ENCODE peak calls at places on chromosomes 13 and 19, in six cellular contexts. J is foreskin fibroblast; U is fibroblast of lung; K is CD8-positive, alpha-beta T cell; D is astrocyte of the spinal cord; T is fibroblast of pulmonary artery. F is an unnamed sample.

GRCh38 chr13:38103851-38104250 is 234.3 kb upstream of the TRPC4 start:
- DNase-seq in J (no peak), U (peak; percentile 13), K (no peak), D (no peak), T (no peak), F (no peak)

GRCh38 chr13:45007823-45008222 is 18.5 kb downstream of the GPALPP1 start:
- DNase-seq in J (no peak), U (no peak), K (no peak), D (no peak), T (no peak), F (no peak)

GRCh38 chr19:19026299-19026971 is 6.9 kb downstream of the SUGP2 start:
- DNase-seq in J (no peak), U (no peak), K (no peak), D (no peak), T (peak; percentile 10), F (peak; percentile 36)

GRCh38 chr19:18543814-18544475 is 572 bp upstream of the FKBP8 start:
- DNase-seq in J (peak; percentile 64), U (peak; percentile 51), K (peak; percentile 74), D (peak; percentile 55), T (peak; percentile 67), F (peak; percentile 83)

GRCh38 chr13:107342747-107343146 is 774.8 kb upstream of the ARGLU1 start:
- DNase-seq in J (no peak), U (no peak), K (no peak), D (no peak), T (no peak), F (no peak)

GRCh38 chr19:14971474-14971873 is 8.2 kb downstream of the SLC1A6 start:
- DNase-seq in J (no peak), U (no peak), K (no peak), D (no peak), T (no peak), F (no peak)

GRCh38 chr13:43269037-43269476 is 245.7 kb downstream of the DNAJC15 start:
- DNase-seq in J (peak; percentile 92), U (peak; percentile 99), K (no peak), D (peak; percentile 95), T (peak; percentile 97), F (peak; percentile 96)

GRCh38 chr13:98797456-98797855 is 45.0 kb upstream of the SLC15A1 start:
- DNase-seq in J (no peak), U (peak; percentile 52), K (no peak), D (no peak), T (no peak), F (no peak)

GRCh38 chr19:3545669-3546034 is 6.7 kb downstream of the TEKTIP1 start:
- DNase-seq in J (no peak), U (no peak), K (no peak), D (no peak), T (no peak), F (no peak)

GRCh38 chr19:3547767-3548282 is 8.9 kb downstream of the TEKTIP1 start:
- DNase-seq in J (no peak), U (no peak), K (no peak), D (no peak), T (no peak), F (no peak)

GRCh38 chr19:3548594-3548993 is 8.8 kb downstream of the MFSD12 start:
- DNase-seq in J (no peak), U (no peak), K (no peak), D (no peak), T (no peak), F (no peak)

GRCh38 chr19:3546119-3546518 is 7.1 kb downstream of the TEKTIP1 start:
- DNase-seq in J (no peak), U (no peak), K (no peak), D (no peak), T (no peak), F (no peak)

GRCh38 chr19:3547301-3547731 is 8.3 kb downstream of the TEKTIP1 start:
- DNase-seq in J (no peak), U (no peak), K (no peak), D (no peak), T (peak; percentile 17), F (no peak)
- TF ChIP-seq CTCF in J (peak; percentile 61), U (peak; percentile 49), K (peak; percentile 52), D (peak; percentile 65), T (peak; percentile 56), F (peak; percentile 52)

DNA sequence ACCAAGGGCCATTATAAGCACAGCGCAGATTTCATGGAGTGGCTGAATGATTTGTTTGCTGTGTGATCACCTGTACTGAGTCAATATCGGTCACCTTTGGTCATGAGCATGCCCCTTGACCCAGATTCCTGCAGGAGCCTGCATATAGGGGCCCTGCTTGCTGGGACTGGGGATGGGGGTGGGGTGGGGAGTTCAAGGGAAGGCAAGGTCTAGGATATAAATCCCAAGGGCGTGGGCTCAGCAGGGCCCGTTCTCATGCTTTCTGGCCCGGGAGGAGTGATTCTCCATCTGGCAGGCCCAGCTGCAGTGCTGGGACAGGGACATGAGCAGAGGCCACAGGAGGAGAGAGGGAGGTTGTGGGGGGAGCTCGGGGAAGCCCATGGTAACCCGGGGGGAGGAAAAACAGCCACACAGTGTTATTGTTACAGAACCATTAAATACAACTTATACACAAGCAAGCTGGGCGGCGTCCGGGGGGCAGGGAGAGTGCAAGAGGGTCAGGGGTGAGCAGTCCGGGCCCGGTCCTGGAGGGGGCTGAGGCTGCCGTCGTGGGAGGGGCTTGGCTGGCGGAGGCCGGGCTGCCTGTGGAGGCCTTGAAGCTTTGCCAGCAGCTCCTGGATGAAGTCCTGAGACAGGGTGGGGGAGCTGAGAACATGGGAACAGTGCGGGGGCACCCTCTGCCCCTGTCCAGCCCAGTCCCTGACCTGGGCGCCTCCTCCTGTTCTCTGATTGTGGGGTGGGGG is 5.2 kb downstream of the PPP1R14A start:
- DNase-seq in J (no peak), U (no peak), K (no peak), D (peak; percentile 43), T (peak; percentile 75), F (no peak)
- H3K4me3 ChIP-seq in J (no peak overlapping the region), U (no peak overlapping the region), K (no peak overlapping the region), D (no peak overlapping the region), T (peak overlapping the region; percentile 24), F (peak overlapping the region; percentile 11)

GRCh38 chr19:29667941-29668340 is 2.7 kb downstream of the PLEKHF1 start:
- DNase-seq in J (no peak), U (no peak), K (peak; percentile 85), D (no peak), T (no peak), F (no peak)
- TF ChIP-seq CTCF in J (no peak), U (no peak), K (peak; percentile 17), D (no peak), T (no peak), F (no peak)

GRCh38 chr19:12954150-12954962 is 2.7 kb downstream of the GADD45GIP1 start:
- DNase-seq in J (no peak), U (no peak), K (no peak), D (no peak), T (no peak), F (peak; percentile 55)
- H3K4me3 ChIP-seq in J (no peak overlapping the region), U (no peak overlapping the region), K (no peak overlapping the region), D (no peak overlapping the region), T (no peak overlapping the region), F (no peak overlapping the region)

GRCh38 chr13:101157261-101157660 is 259.0 kb downstream of the NALCN start:
- DNase-seq in J (no peak), U (peak; percentile 55), K (no peak), D (no peak), T (no peak), F (peak; percentile 27)

GRCh38 chr13:101152184-101152583 is 264.1 kb downstream of the NALCN start:
- DNase-seq in J (peak; percentile 26), U (no peak), K (no peak), D (no peak), T (no peak), F (no peak)

GRCh38 chr13:101150998-101151397 is 265.3 kb downstream of the NALCN start:
- DNase-seq in J (peak; percentile 43), U (peak; percentile 34), K (no peak), D (peak; percentile 40), T (peak; percentile 12), F (no peak)

DNA sequence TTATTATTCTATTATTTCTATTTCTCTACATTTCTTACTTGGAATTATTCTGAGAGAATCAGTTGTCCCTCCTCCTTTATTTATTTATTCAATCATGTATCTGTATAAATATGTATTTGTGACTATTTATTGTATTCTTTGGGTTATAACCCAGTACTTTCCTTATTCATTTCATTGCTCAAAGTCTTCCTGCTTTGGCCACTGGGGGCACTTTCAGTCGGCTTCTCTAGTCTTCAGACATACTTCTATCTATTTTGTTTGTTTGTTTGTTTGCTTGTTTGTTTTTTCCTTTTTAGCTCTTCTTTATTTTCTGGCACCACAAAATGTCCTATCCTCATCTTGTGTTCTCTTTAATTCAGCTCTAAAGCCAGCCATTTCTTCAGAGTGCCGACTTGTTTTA is 260.4 kb downstream of the NALCN start:
- DNase-seq in J (no peak), U (no peak), K (no peak), D (no peak), T (no peak), F (peak; percentile 8)
- TF ChIP-seq CTCF in J (peak; percentile 44), U (peak; percentile 43), K (peak; percentile 37), D (peak; percentile 61), T (peak; percentile 53), F (peak; percentile 66)

DNA sequence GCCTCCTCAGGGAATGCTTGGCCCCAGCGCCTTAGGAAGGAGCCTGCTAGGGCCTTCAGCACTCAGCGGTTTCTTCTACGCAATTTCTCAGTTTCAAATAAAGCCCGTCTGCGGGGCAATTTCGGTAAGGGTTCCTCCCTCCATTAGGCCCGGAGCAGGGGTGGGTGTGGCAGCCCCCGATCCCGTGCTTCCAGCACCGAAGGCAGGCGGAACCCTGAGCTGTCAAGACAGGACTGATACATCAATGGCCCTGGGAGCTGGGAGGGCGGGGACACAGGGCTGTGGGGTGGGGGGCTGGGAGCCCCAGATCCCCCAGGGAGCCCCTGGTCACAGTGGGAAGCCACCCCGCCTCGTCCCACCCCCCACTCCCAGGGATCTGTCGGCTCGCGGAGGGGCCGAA is 9.3 kb upstream of the MYDGF start:
- DNase-seq in J (no peak), U (no peak), K (no peak), D (no peak), T (no peak), F (no peak)
- H3K4me3 ChIP-seq in J (no peak overlapping the region), U (no peak overlapping the region), K (no peak overlapping the region), D (no peak overlapping the region), T (no peak overlapping the region), F (no peak overlapping the region)

DNA sequence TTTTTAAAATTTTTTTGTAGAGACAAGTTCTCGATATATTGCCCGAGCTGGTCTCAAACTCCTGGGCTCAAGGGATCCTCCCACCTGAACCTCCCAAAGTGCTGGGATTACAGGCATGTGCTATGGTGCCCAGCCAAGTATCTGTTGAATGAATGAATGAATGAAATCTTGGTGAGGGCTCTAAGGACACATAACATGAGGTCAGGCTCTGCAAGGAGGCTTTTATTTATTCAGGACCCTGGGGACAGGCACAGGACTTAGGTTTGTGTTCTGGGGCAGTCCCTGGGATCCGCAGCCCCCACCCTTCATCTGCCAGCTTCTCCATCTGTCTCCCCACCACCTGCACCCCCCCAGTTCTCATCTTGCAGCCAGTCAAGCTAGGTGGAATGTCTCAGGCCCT is 4.6 kb downstream of the PTGIR start:
- DNase-seq in J (no peak), U (no peak), K (no peak), D (no peak), T (no peak), F (no peak)
- TF ChIP-seq CTCF in J (no peak), U (no peak), K (no peak), D (no peak), T (no peak), F (no peak)

GRCh38 chr19:5803441-5803751 is 1.5 kb upstream of the NRTN start:
- DNase-seq in J (no peak), U (no peak), K (no peak), D (no peak), T (no peak), F (no peak)
- H3K4me3 ChIP-seq in J (peak overlapping the region; percentile 31), U (no peak overlapping the region), K (peak overlapping the region; percentile 61), D (peak overlapping the region; percentile 10), T (peak overlapping the region; percentile 36), F (peak overlapping the region; percentile 30)

F was measured in epithelial cell of esophagus.